ENCODE peak calls at places on chromosome 21, in eight cellular contexts. F, Y, K, I, H, N, D and S are unnamed samples.

GRCh38 chr21:15275615-15276228 is 210.9 kb upstream of the NRIP1 start:
- DNase-seq in K (no peak), N (no peak), Y (no peak), F (no peak), H (no peak), I (no peak), D (no peak), S (no peak)

GRCh38 chr21:29942033-29942432 is 2.2 kb upstream of the GRIK1 start:
- DNase-seq in Y (no peak), F (no peak), H (no peak), N (no peak), I (no peak), D (no peak), K (no peak), S (no peak)

GRCh38 chr21:35905973-35906357 is 154.4 kb downstream of the SETD4 start:
- DNase-seq in Y (no peak), H (no peak), D (no peak), K (no peak), F (no peak), I (no peak), N (no peak), S (no peak)

GRCh38 chr21:16047857-16048256 is 318.1 kb downstream of the USP25 start:
- DNase-seq in H (no peak), Y (no peak), I (no peak), N (no peak), D (no peak), F (no peak), K (no peak), S (no peak)

GRCh38 chr21:26811031-26811430 is 34.2 kb downstream of the ADAMTS1 start:
- DNase-seq in K (no peak), Y (no peak), D (no peak), N (no peak), H (no peak), I (no peak), F (no peak), S (no peak)

GRCh38 chr21:26188422-26188821 is 17.9 kb upstream of the APP start:
- DNase-seq in D (no peak), N (no peak), K (no peak), F (no peak), H (no peak), Y (no peak), I (no peak), S (no peak)

GRCh38 chr21:29104239-29104708 is 26.2 kb upstream of the MAP3K7CL start:
- DNase-seq in D (no peak), Y (no peak), H (no peak), I (no peak), N (no peak), F (no peak), K (no peak), S (no peak)

GRCh38 chr21:42080788-42081083 is 9.6 kb downstream of the UMODL1 start:
- DNase-seq in D (no peak), N (no peak), F (no peak), Y (no peak), I (no peak), H (peak), K (no peak), S (no peak)

GRCh38 chr21:35168702-35169101 is 119.6 kb upstream of the RUNX1 start:
- DNase-seq in H (no peak), F (no peak), N (no peak), I (no peak), D (no peak), Y (no peak), K (no peak), S (no peak)

GRCh38 chr21:45998871-45999580 is 17.5 kb downstream of the COL6A1 start:
- DNase-seq in H (peak), K (no peak), D (no peak), F (peak), I (no peak), Y (peak), N (no peak), S (no peak)

GRCh38 chr21:28871388-28872015 is 121.2 kb downstream of the LTN1 start:
- DNase-seq in Y (no peak), F (no peak), D (no peak), H (no peak), N (no peak), K (no peak), I (no peak), S (no peak)

DNA sequence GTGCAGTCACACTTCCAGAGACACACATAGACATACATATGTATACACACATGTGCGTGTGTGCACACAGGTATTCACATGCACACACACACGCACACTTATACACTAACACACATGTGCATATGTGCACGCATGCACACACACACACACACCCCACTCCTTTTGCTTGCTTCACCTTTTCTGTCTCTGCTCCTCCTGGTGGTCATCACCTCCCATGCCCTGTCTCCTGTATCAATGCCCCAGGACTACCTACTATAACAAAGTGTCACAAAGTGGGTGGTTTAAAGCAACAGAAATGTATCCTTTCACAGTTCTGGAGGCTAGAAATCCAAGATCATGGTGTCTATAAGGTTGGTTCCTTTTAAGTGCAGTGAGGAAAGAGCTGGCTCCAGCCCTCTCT is 27.4 kb downstream of the ETS2 start:
- DNase-seq in I (no peak), N (no peak), Y (no peak), K (no peak), F (no peak), D (no peak), H (no peak), S (no peak)
- TF ChIP-seq CTCF in I (no peak), N (no peak), Y (no peak), K (peak), F (no peak), D (no peak), H (no peak), S (no peak)

DNA sequence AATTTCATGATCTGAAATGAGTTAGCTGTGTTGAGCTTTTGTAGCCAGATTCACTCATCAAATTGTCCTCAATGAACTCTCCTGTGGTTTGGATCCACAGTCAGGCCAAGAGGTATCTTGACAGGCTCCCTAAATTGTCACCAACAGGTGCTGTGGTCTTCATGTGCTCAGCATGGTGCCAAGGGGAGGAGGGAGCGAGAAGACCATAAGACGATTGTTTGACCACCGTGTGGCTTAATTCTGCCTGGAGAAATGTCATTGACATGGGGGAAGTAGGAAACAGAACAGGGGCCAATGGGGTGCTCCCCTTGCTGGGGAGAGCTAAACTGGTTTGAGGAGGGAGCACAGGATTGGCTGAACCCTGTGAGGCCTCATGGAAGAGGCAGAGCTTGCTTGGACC is 219.3 kb downstream of the KCNJ6 start:
- DNase-seq in N (no peak), D (no peak), F (no peak), K (no peak), Y (no peak), H (no peak), I (no peak), S (no peak)
- TF ChIP-seq CTCF in N (no peak), D (no peak), F (no peak), K (no peak), Y (no peak), H (no peak), I (no peak), S (no peak)

DNA sequence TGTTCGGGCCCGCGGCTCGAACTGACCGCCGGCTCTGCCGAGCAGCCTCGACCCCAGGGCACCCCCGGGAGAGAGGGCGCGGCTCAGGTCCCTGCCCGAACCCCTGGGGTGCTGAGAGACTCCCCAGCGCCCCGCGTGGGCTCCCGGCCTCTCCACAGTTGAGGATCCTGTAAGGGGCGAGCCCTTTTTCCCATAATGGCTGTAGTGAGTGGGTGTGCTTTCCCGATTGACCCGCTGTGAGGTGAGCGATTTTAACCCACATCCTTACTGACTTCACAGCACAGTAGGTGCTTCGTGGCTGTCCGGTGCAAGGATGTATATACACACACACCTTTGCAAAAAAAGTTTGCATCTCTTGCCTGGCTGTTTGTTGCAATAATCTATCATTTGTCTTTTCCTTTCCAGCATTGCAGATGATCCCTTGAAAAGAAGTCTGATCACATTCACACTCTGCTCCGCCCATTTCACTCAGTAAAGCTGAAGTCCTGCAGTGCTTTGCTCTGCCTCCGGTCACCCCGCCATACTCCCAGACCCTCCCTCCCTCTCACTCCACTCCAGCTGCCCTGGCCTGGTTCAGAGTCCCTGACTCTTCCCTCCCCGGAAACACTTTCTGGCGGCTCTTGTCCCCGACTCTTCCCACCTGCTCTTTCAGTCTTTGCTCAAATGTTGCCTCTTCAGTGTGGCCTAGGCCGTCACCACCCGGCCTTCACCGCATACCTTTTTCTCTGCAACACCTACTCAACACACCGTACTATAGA is 955 bp upstream of the UBE2G2 start:
- DNase-seq in F (no peak), I (no peak), H (no peak), K (no peak), Y (no peak), D (no peak), N (peak), S (no peak)
- TF ChIP-seq CTCF in F (no peak), I (no peak), H (no peak), K (no peak), Y (no peak), D (no peak), N (no peak), S (no peak)

GRCh38 chr21:43726686-43727570 is 8.0 kb downstream of the PDXK start:
- DNase-seq in N (no peak), K (no peak), I (peak), D (no peak), Y (no peak), F (no peak), H (peak), S (peak)
- TF ChIP-seq CTCF in N (no peak), K (no peak), I (no peak), D (no peak), Y (no peak), F (no peak), H (no peak), S (no peak)